ENCODE peak calls at places on chromosomes 1 and 21, in four cellular contexts. X, C, O and V are unnamed samples.

GRCh38 chr1:244369256-244370057 is 82.3 kb downstream of the ADSS2 start:
- DNase-seq in X (peak), C (no peak), O (no peak), V (no peak)

GRCh38 chr1:177928194-177928593 is 41.7 kb downstream of the SEC16B start:
- DNase-seq in X (no peak), C (no peak), O (no peak), V (no peak)

GRCh38 chr1:897176-897575 is 26.5 kb upstream of the SAMD11 start:
- DNase-seq in X (no peak), C (no peak), O (no peak), V (no peak)

GRCh38 chr1:195663549-195664280 is 944.5 kb downstream of the KCNT2 start:
- DNase-seq in X (peak), C (no peak), O (no peak), V (no peak)

GRCh38 chr1:60367522-60367921 is 294.0 kb upstream of the C1orf87 start:
- DNase-seq in X (no peak), C (no peak), O (no peak), V (peak)

GRCh38 chr1:32163405-32163804 is 16.1 kb upstream of the TXLNA start:
- DNase-seq in X (no peak), C (no peak), O (no peak), V (no peak)

GRCh38 chr1:114015075-114015474 is 35.8 kb downstream of the OLFML3 start:
- DNase-seq in X (no peak), C (no peak), O (no peak), V (no peak)

GRCh38 chr1:55400560-55400959 is 185.4 kb upstream of the USP24 start:
- DNase-seq in X (no peak), C (no peak), O (no peak), V (no peak)

GRCh38 chr1:230940848-230941247 is 37.8 kb downstream of the TTC13 start:
- DNase-seq in X (no peak), C (no peak), O (no peak), V (no peak)

GRCh38 chr1:171221665-171222591 is 26.4 kb upstream of the FMO1 start:
- DNase-seq in X (no peak), C (no peak), O (no peak), V (no peak)

GRCh38 chr1:2318294-2319278 is 72.8 kb downstream of the MORN1 start:
- DNase-seq in X (no peak), C (no peak), O (no peak), V (no peak)

DNA sequence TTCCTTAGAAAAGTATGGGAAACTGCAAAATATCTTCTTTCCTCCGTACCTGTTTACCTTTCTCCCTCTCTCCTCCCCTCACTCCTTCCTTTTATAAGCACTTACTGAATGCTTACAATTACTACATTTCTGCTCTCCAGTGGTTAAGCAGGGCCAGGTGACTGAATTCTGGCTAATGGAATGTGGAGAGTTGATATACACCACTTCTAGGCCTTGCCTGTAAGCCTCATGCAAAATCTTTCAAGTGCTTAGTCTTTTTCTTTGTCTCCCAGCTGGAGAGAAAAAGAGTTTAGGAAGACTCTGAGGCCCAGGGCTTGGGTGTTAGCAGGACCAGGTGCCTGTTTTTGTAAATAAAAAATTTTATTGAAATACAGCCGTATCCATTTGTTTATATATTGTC is 77.7 kb upstream of the CACNA1E start:
- DNase-seq in X (no peak), C (no peak), O (no peak), V (no peak)
- TF ChIP-seq HDAC6 in X (no peak), C (no peak), O (no peak), V (no peak)

DNA sequence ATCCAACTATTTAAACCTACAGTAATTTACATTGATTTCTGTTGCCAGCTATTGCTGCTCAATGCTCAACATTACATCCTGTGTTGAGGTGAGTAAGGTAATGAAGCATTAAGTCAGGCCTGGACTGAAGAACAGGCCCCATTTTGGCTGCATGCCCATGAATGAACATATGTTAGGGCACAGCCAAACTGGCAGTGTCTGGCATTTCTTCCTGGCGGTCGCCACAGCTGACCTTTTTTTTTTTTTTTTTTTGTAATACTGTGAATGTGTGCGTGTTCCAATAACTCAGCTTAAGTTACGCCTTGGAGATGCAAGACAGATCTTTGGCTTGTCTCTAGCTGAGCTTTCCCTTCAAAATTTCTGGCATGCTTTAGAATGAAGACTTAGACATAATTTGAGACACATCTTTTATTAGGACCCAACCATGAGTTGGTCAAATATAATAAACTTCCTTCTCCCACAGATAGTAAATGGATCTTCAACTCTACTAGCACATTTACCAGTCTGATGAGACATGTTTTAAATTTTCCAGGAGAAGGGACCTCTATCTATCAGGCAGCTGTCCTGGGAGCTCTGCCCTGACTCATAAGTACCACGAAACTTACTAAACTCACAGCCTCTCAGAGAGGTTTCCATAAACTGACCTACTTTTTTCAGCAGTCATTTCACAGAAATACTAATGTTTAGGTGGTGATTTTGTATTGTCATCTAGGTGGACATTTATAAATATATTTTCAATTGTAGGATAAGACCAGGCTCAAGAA is 341.1 kb upstream of the RUNX1 start:
- DNase-seq in X (no peak), C (no peak), O (no peak), V (no peak)
- TF ChIP-seq HDAC6 in X (no peak), C (no peak), O (no peak), V (no peak)

DNA sequence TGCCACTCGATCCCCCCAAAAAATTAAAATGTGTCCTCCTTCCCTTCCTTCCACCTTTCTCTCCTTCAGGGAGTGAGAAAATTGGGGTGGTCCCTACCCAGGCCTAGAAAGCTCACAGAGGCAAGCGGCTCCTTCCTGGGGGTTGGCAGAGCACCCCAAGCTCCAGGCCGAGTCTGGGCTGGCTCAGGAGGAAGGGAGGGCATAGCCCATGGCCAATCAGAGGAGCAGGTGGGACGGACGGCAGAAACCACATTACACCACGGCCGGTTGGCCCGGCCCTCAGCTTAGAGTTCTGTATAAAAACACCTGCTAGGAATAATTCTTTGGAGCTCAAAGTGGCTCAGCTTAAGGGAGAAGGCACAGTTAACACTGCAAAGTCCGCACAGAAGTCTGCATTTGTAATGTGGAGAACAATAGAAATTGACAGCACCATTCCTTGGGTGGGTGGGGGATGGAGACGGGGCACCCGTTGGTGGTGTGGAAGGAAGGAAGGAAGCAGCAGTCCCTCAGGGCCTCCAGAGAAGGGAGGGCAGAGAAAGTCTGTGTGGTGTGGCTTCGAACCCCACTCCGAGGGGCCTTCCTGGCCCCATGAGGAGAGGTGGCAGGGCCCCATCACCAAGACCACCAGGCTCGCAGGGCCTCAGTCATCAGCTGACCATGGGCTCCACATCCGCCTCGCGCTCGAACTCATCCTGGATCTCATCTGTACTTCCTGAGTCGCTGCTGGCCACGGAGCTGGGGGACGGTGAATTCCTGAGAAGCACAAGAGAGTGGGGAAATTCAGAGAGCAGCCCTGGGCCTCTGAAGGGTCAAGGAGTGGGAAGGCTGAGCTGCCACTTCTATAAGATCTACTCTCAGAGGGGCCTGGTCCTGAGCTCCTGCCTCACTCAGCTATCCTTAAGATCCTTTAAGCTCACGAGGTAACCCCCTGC is 5.8 kb upstream of the ALDH4A1 start:
- DNase-seq in X (peak), C (no peak), O (no peak), V (no peak)
- TF ChIP-seq HDAC6 in X (no peak), C (no peak), O (no peak), V (no peak)

GRCh38 chr1:7885513-7886298 is 32.8 kb upstream of the UTS2 start:
- DNase-seq in X (peak), C (no peak), O (no peak), V (peak)
- TF ChIP-seq HDAC6 in X (no peak), C (no peak), O (no peak), V (no peak)

GRCh38 chr1:19439464-19440171 is 45.7 kb downstream of the CAPZB start:
- DNase-seq in X (peak), C (no peak), O (no peak), V (no peak)
- TF ChIP-seq HDAC6 in X (no peak), C (no peak), O (no peak), V (no peak)